ENCODE peak calls at places on chromosomes 2 and 18, in six cellular contexts. N, T, Q, E, Y and K are unnamed samples.

GRCh38 chr2:118696786-118697465 is 150.5 kb downstream of the EN1 start:
- DNase-seq in Y (no peak), Q (no peak), N (no peak), T (no peak), E (no peak), K (no peak)

GRCh38 chr2:101697794-101698418 is 399 bp downstream of the MAP4K4 start:
- DNase-seq in N (peak), Y (no peak), Q (no peak), T (no peak), E (no peak), K (no peak)

GRCh38 chr2:233114421-233114861 is 54.3 kb downstream of the INPP5D start:
- DNase-seq in T (peak), N (no peak), Q (no peak), Y (no peak), E (no peak), K (no peak)

GRCh38 chr18:21448301-21448700 is 152.2 kb downstream of the ESCO1 start:
- DNase-seq in E (no peak), Q (no peak), T (no peak), Y (no peak), N (no peak), K (no peak)

GRCh38 chr2:74725287-74725686 is 71.2 kb downstream of the SEMA4F start:
- DNase-seq in T (no peak), E (no peak), Y (no peak), Q (no peak), N (no peak), K (no peak)

GRCh38 chr2:10071595-10071994 is 8.6 kb downstream of the CYS1 start:
- DNase-seq in N (no peak), T (no peak), Q (no peak), Y (no peak), E (no peak), K (no peak)

GRCh38 chr18:49585781-49586663 is 24.2 kb downstream of the LIPG start:
- DNase-seq in N (no peak), Q (no peak), T (no peak), Y (no peak), E (no peak), K (no peak)

GRCh38 chr2:177264539-177265385 is at the start of gene NFE2L2:
- DNase-seq in T (peak), Q (peak), N (peak), E (peak), Y (peak), K (peak)

GRCh38 chr18:60809937-60810336 is 437.4 kb upstream of the MC4R start:
- DNase-seq in E (no peak), Y (no peak), T (no peak), N (no peak), Q (no peak), K (no peak)

GRCh38 chr2:42614838-42615237 is 46.4 kb downstream of the MTA3 start:
- DNase-seq in N (no peak), E (no peak), Q (no peak), Y (no peak), T (no peak), K (no peak)